ENCODE peak calls at places on chromosome 2, in four cellular contexts. A, D, V and J are unnamed samples.

GRCh38 chr2:204354442-204354856 is 190.8 kb upstream of the PARD3B start:
- DNase-seq in V (no peak), A (no peak), D (no peak), J (no peak)

GRCh38 chr2:112644933-112645395 is 775 bp upstream of the SLC20A1 start:
- DNase-seq in D (peak), V (no peak), A (no peak), J (peak)

GRCh38 chr2:17620280-17620679 is 79.8 kb downstream of the VSNL1 start:
- DNase-seq in V (no peak), A (no peak), D (peak), J (peak)

GRCh38 chr2:234496442-234496834 is 443 bp downstream of the ARL4C start:
- DNase-seq in A (peak), V (peak), D (peak), J (no peak)

GRCh38 chr2:241901500-241902351 is 32.2 kb downstream of the RTP5 start:
- DNase-seq in D (peak), A (no peak), V (no peak), J (no peak)

GRCh38 chr2:7742301-7742700 is 825.1 kb downstream of the RNF144A start:
- DNase-seq in D (no peak), V (no peak), A (no peak), J (no peak)

GRCh38 chr2:54673501-54673998 is 49.9 kb upstream of the EML6 start:
- DNase-seq in D (no peak), V (no peak), A (no peak), J (peak)

GRCh38 chr2:26925100-26925791 is 45.2 kb upstream of the MAPRE3 start:
- DNase-seq in V (no peak), D (peak), A (no peak), J (no peak)

GRCh38 chr2:62186534-62186933 is 9.4 kb upstream of the B3GNT2 start:
- DNase-seq in A (no peak), D (no peak), V (no peak), J (no peak)

GRCh38 chr2:232230557-232230956 is 148.0 kb upstream of the ALPP start:
- DNase-seq in D (peak), A (peak), V (no peak), J (no peak)

GRCh38 chr2:23286765-23287155 is 98.2 kb upstream of the KLHL29 start:
- DNase-seq in V (no peak), D (peak), A (no peak), J (no peak)

GRCh38 chr2:200533754-200534153 is 7.7 kb downstream of the SGO2 start:
- DNase-seq in D (no peak), A (no peak), V (no peak), J (no peak)

GRCh38 chr2:118388771-118389170 is 300.5 kb downstream of the INSIG2 start:
- DNase-seq in V (no peak), D (peak), A (no peak), J (peak)

GRCh38 chr2:24456610-24457556 is 34.2 kb upstream of the NCOA1 start:
- DNase-seq in V (no peak), A (no peak), D (peak), J (peak)

GRCh38 chr2:109322111-109322510 is 193.1 kb downstream of the SH3RF3 start:
- DNase-seq in D (peak), A (no peak), V (peak), J (peak)

GRCh38 chr2:208189782-208190181 is at the start of gene C2orf80:
- DNase-seq in A (no peak), V (no peak), D (no peak), J (no peak)